ENCODE peak calls at places on chromosomes 7 and 10, in nine cellular contexts. O is posterior cingulate gyrus; H is GDM1; K is AG04449; T is neural crest cell; U is left colon; A is NCI-H510A treated with DMSO at 0.1 percent for 48 hours; M is NCI-H1092; D is CD4-positive, CD25-positive, alpha-beta regulatory T cell. I is an unnamed sample.

GRCh38 chr7:133050200-133050995 is 31.5 kb downstream of the CHCHD3 start:
- DNase-seq in U (no peak), O (no peak), D (no peak), K (no peak), M (no peak), A (no peak), T (no peak), H (no peak), I (no peak)

GRCh38 chr10:62031522-62031921 is 130.0 kb downstream of the ARID5B start:
- DNase-seq in K (no peak), A (no peak), D (no peak), U (no peak), M (no peak), T (no peak), H (no peak), O (no peak), I (no peak)

GRCh38 chr7:140745654-140746053 is 49.1 kb downstream of the NDUFB2 start:
- DNase-seq in K (no peak), M (no peak), A (no peak), U (no peak), O (no peak), H (no peak), T (no peak), D (no peak), I (no peak)

GRCh38 chr10:85545874-85546273 is 820.7 kb downstream of the GRID1 start:
- DNase-seq in A (peak), M (peak), O (no peak), K (no peak), D (no peak), H (no peak), T (no peak), U (no peak), I (peak)

GRCh38 chr10:129756912-129757861 is 206.9 kb downstream of the EBF3 start:
- DNase-seq in T (no peak), K (no peak), O (no peak), H (no peak), A (no peak), M (no peak), U (peak), D (peak), I (no peak)

GRCh38 chr10:11330383-11331020 is 280.9 kb downstream of the USP6NL start:
- DNase-seq in T (no peak), A (no peak), O (no peak), H (no peak), M (no peak), D (no peak), K (no peak), U (no peak), I (no peak)

GRCh38 chr7:106057204-106057961 is 54.7 kb downstream of the SYPL1 start:
- DNase-seq in T (no peak), U (no peak), K (no peak), O (no peak), A (no peak), H (no peak), M (no peak), D (no peak), I (no peak)

GRCh38 chr10:100509241-100509640 is 10.4 kb downstream of the SEC31B start:
- DNase-seq in M (no peak), U (no peak), A (no peak), O (no peak), T (no peak), K (no peak), H (no peak), D (peak), I (no peak)

GRCh38 chr10:94038024-94038423 is 44.3 kb downstream of the PLCE1 start:
- DNase-seq in M (no peak), O (no peak), A (no peak), H (no peak), T (no peak), U (no peak), K (no peak), D (no peak), I (no peak)